ENCODE peak calls at places on chromosomes 7 and 10, in five cellular contexts. W is colonic mucosa, E is dorsolateral prefrontal cortex, T is BJ, K is transverse colon. M is an unnamed sample.

GRCh38 chr10:21020545-21020944 is 123.4 kb upstream of the NEBL start:
- DNase-seq in W (peak), E (no peak), K (peak), T (no peak), M (no peak)

GRCh38 chr10:69359089-69360025 is 57.4 kb downstream of the TACR2 start:
- DNase-seq in E (no peak), T (no peak), W (no peak), K (no peak), M (no peak)

GRCh38 chr10:69389827-69390490 is 26.8 kb downstream of the TACR2 start:
- DNase-seq in E (no peak), W (no peak), K (no peak), T (no peak), M (no peak)

GRCh38 chr10:110610308-110610774 is 33.8 kb upstream of the RBM20 start:
- DNase-seq in T (no peak), E (no peak), K (peak), W (peak), M (no peak)

GRCh38 chr7:143495806-143496672 is 18.4 kb downstream of the TAS2R41 start:
- DNase-seq in K (no peak), W (no peak), E (no peak), T (no peak), M (no peak)

GRCh38 chr10:100775346-100775745 is 30.0 kb downstream of the PAX2 start:
- DNase-seq in E (no peak), K (no peak), T (no peak), W (no peak), M (no peak)

GRCh38 chr10:125032474-125032873 is 90.6 kb downstream of the ZRANB1 start:
- DNase-seq in W (no peak), K (no peak), E (no peak), T (no peak), M (no peak)

GRCh38 chr10:42645103-42645502 is 6.7 kb upstream of the ZNF33B start:
- DNase-seq in T (no peak), K (no peak), E (no peak), W (no peak), M (no peak)

GRCh38 chr10:2978111-2978510 is 89.2 kb upstream of the PFKP start:
- DNase-seq in E (no peak), T (no peak), K (no peak), W (no peak), M (no peak)

GRCh38 chr10:103598654-103599115 is 105.2 kb downstream of the NEURL1 start:
- DNase-seq in W (peak), T (peak), E (peak), K (peak), M (peak)

GRCh38 chr10:95133997-95134396 is 60.0 kb upstream of the ACSM6 start:
- DNase-seq in T (no peak), E (no peak), K (no peak), W (no peak), M (no peak)

GRCh38 chr10:77974396-77975074 is 48.0 kb upstream of the DLG5 start:
- DNase-seq in W (peak), E (no peak), T (no peak), K (peak), M (no peak)

GRCh38 chr7:607938-608337 is 88.3 kb upstream of the PDGFA start:
- DNase-seq in K (no peak), T (no peak), W (no peak), E (peak), M (no peak)

GRCh38 chr10:44651834-44652233 is 259.3 kb upstream of the TMEM72 start:
- DNase-seq in K (no peak), T (no peak), W (peak), E (no peak), M (no peak)

GRCh38 chr10:132883391-132883881 is 58.9 kb downstream of the CFAP46 start:
- DNase-seq in W (no peak), T (no peak), E (peak), K (no peak), M (no peak)

GRCh38 chr10:103548581-103549348 is 55.3 kb downstream of the NEURL1 start:
- DNase-seq in W (peak), K (peak), E (peak), T (no peak), M (no peak)

GRCh38 chr7:151007469-151007898 is 16.7 kb downstream of the NOS3 start:
- DNase-seq in E (no peak), W (no peak), K (no peak), T (no peak), M (no peak)

GRCh38 chr7:41175435-41175834 is 527.5 kb downstream of the INHBA start:
- DNase-seq in K (no peak), T (no peak), E (no peak), W (no peak), M (no peak)

GRCh38 chr10:119620771-119621384 is 24.1 kb upstream of the TIAL1 start:
- DNase-seq in K (no peak), T (no peak), W (no peak), E (no peak), M (no peak)
- TF ChIP-seq CTCF in K (no peak), T (no peak), W (no peak), E (no peak), M (no peak)

DNA sequence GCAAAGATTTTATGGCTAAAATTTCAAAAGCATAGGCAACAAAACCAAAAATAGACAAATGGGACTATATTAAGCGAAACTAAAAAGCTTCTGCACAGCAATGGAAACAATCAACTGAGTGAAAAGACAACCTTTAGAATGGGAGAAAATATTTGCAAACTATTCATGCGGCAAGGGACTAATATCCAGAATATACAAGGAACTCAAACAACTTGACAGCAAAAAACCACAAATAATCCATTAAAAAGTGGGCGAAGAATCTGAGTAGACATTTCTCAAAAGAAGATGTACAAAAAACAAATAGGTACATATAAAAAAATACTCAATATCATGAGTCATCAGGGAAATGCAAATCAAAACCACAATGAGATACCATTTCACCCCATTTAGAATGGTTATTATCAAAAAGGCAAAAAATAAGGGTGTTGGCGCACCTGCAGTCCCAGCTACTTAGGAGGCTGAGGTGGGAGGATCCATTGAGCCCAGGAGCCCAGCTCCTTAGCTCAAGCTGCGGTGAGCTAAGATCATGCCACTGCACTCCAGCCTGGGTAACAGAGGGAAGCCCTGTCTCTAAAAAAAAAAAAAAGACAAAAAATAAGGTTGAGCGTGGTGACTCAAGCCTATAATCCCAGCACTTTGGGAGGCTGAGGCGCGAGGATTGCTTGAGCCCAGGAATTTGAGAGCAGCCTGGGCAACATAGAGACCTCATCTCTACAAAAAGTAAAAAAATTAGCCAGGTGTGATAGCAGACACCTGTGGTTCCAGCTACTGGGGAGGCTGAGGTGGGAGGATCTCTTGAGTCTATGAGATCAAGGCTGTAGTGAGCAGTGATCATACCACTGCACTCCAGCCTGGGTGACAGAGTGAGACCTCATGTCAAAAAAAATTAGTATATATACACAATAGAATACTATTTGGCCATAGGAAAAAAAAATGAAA is 4.2 kb upstream of the CCM2 start:
- DNase-seq in E (no peak), T (no peak), K (no peak), W (no peak), M (no peak)
- H3K4me3 ChIP-seq in E (no peak), T (no peak), K (no peak), W (no peak), M (no peak)

GRCh38 chr7:39606941-39607340 is 16.4 kb upstream of the RALA start:
- DNase-seq in T (no peak), W (no peak), K (no peak), E (no peak), M (no peak)

GRCh38 chr7:39608278-39608677 is 15.1 kb upstream of the RALA start:
- DNase-seq in K (no peak), W (no peak), E (no peak), T (no peak), M (no peak)

GRCh38 chr7:39607865-39608264 is 15.5 kb upstream of the RALA start:
- DNase-seq in E (no peak), T (no peak), K (no peak), W (no peak), M (no peak)

GRCh38 chr7:39609084-39609461 is 14.3 kb upstream of the RALA start:
- DNase-seq in W (no peak), T (no peak), K (no peak), E (no peak), M (no peak)

GRCh38 chr7:39609462-39610149 is 13.8 kb upstream of the RALA start:
- DNase-seq in T (no peak), W (no peak), K (no peak), E (no peak), M (no peak)
- TF ChIP-seq CTCF in T (no peak), W (no peak), K (no peak), E (no peak), M (peak)

DNA sequence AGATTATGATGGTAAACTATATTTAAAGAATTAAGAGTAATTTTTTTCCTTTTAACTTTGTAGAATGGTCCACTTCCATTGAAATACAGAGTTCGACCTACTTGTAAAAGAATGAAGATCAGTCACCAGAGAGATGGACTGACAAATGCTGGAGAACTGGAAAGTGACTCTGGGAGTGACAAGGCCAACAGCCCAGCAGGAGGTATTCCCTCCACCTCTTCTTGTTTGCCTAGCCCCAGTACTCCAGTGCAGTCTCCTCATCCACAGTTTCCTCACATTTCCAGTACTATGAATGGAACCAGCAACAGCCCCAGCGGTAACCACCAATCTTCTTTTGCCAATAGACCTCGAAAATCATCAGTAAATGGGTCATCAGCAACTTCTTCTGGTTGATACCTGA is 8.3 kb downstream of the BMI1 start:
- DNase-seq in E (no peak), K (no peak), W (no peak), T (no peak), M (no peak)
- H3K4me3 ChIP-seq in E (no peak), K (no peak), W (no peak), T (no peak), M (no peak)

M was measured in HFF-Myc.